ENCODE peak calls at places on chromosomes 1 and 21, in four cellular contexts. Y, A, Q and P are unnamed samples.

GRCh38 chr1:166676981-166677380 is 162.3 kb upstream of the POGK start:
- DNase-seq in A (no peak), Q (no peak), Y (no peak), P (no peak)

GRCh38 chr1:41404308-41404755 is 43.1 kb downstream of the FOXO6 start:
- DNase-seq in A (no peak), Y (no peak), Q (peak), P (peak)

GRCh38 chr1:206663832-206664652 is 20.7 kb upstream of the MAPKAPK2 start:
- DNase-seq in Q (peak), A (peak), Y (no peak), P (peak)

GRCh38 chr21:44907966-44908364 is 12.7 kb downstream of the ITGB2 start:
- DNase-seq in A (no peak), Y (no peak), Q (no peak), P (no peak)

GRCh38 chr21:44917446-44918106 is 3.1 kb downstream of the ITGB2 start:
- DNase-seq in A (no peak), Y (no peak), Q (no peak), P (no peak)

GRCh38 chr1:228344631-228345072 is 62.0 kb downstream of the TRIM11 start:
- DNase-seq in Q (no peak), Y (no peak), A (no peak), P (no peak)

GRCh38 chr1:109535971-109536491 is 3.6 kb upstream of the GPR61 start:
- DNase-seq in Q (no peak), Y (no peak), A (no peak), P (no peak)

GRCh38 chr1:206060840-206061239 is 7.9 kb downstream of the RHEX start:
- DNase-seq in A (no peak), Q (no peak), Y (no peak), P (no peak)

GRCh38 chr1:89633103-89633744 is at the start of gene LRRC8C:
- DNase-seq in Y (no peak), A (peak), Q (peak), P (peak)

GRCh38 chr1:31568895-31569655 is 7.2 kb upstream of the TINAGL1 start:
- DNase-seq in Q (no peak), Y (no peak), A (no peak), P (no peak)

GRCh38 chr1:53048960-53049573 is 12.9 kb upstream of the PODN start:
- DNase-seq in Y (no peak), Q (no peak), A (no peak), P (no peak)

GRCh38 chr21:27298465-27298864 is 331.6 kb upstream of the ADAMTS5 start:
- DNase-seq in Q (no peak), A (no peak), Y (no peak), P (no peak)

GRCh38 chr1:110207831-110208230 is 2.3 kb upstream of the KCNC4 start:
- DNase-seq in A (peak), Q (peak), Y (no peak), P (peak)

GRCh38 chr1:167500283-167500860 is 18.0 kb downstream of the CD247 start:
- DNase-seq in A (no peak), Y (no peak), Q (no peak), P (no peak)

GRCh38 chr1:108007070-108007469 is 42.1 kb upstream of the VAV3 start:
- DNase-seq in Q (no peak), A (no peak), Y (no peak), P (no peak)

GRCh38 chr1:151839457-151840409 is at the start of gene C2CD4D:
- DNase-seq in Q (no peak), Y (no peak), A (no peak), P (peak)
- H3K4me3 ChIP-seq in Q (no peak), Y (peak), A (peak), P (peak)

GRCh38 chr1:74763714-74764301 is 30.9 kb downstream of the TYW3 start:
- DNase-seq in A (peak), Q (no peak), Y (no peak), P (no peak)

GRCh38 chr1:74767490-74767889 is 34.5 kb downstream of the TYW3 start:
- DNase-seq in Q (no peak), Y (no peak), A (peak), P (peak)

GRCh38 chr1:74771913-74772515 is 39.1 kb downstream of the TYW3 start:
- DNase-seq in A (peak), Q (peak), Y (peak), P (peak)

DNA sequence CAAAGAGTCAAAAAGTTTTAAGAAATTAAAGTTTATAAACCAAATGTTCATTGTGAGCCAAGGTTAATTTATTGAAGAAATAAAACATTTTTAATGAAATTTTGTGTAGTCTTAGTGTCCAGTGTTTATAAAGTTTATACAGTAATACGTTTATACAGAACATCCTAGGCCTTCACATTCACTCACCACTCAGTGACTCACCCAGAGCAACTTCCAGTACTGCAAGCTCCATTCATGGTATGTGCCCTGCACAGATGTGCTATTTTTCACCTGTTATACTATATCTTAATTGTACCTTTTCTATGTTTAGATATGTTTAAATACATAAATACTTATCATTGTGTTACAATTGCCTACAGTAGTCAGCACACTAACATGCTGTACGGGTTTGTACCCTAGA is 33.6 kb downstream of the TYW3 start:
- DNase-seq in Y (no peak), Q (no peak), A (peak), P (no peak)
- H3K4me3 ChIP-seq in Y (no peak), Q (no peak), A (no peak), P (no peak)

GRCh38 chr1:78650114-78650513 is 483 bp downstream of the IFI44 start:
- DNase-seq in Q (peak), Y (no peak), A (no peak), P (no peak)
- H3K4me3 ChIP-seq in Q (peak), Y (no peak), A (no peak), P (no peak)

GRCh38 chr1:234309243-234309597 is 64.0 kb upstream of the COA6 start:
- DNase-seq in A (no peak), Y (no peak), Q (no peak), P (no peak)
- H3K4me3 ChIP-seq in A (no peak), Y (no peak), Q (no peak), P (no peak)

GRCh38 chr1:235968837-235969236 is 96.1 kb downstream of the NID1 start:
- DNase-seq in Y (no peak), A (no peak), Q (no peak), P (no peak)

GRCh38 chr1:235974616-235975015 is 90.3 kb downstream of the NID1 start:
- DNase-seq in Q (no peak), Y (no peak), A (peak), P (no peak)

GRCh38 chr1:235972316-235973090 is 92.4 kb downstream of the NID1 start:
- DNase-seq in Y (no peak), Q (no peak), A (peak), P (no peak)

GRCh38 chr1:235971020-235971419 is 93.9 kb downstream of the NID1 start:
- DNase-seq in Y (no peak), A (no peak), Q (no peak), P (no peak)

DNA sequence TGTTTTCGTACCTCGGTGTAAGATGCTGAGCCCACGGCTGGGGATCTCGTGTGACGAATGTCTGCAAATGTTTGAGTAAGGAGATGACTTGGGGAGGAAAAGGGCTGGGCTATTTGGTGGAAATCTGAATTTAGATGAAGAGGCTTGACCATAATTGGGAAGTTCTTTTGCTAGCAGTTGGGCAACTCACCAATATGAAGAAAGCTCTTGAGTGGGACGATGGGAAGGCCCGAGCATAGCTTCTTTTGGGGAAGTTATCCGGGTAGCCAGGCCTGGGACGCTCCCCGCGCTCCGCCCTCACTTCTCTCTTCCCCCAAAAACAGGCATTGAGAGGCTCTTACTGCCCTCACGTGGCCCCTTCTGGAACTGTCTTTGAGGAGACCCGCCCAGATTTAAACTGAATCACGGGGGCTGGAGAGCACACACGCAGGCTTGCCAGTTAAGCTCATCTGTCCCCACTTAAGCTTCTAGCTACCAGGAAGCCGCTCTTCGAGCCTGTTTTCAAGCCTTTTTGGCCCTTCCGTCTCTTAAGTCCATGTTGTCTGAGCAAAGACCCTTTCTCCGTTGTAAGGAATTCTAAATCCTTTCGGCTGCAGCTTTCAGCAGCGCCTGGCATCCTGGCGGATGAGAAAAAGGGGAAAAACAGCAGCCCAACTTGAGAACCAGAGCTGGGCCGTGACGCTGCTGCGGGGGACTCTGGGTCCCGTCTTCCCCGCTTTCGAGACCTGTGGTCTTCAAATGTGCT is 93.1 kb downstream of the NID1 start:
- DNase-seq in Y (peak), A (peak), Q (peak), P (peak)
- H3K4me3 ChIP-seq in Y (peak), A (peak), Q (no peak), P (peak)

DNA sequence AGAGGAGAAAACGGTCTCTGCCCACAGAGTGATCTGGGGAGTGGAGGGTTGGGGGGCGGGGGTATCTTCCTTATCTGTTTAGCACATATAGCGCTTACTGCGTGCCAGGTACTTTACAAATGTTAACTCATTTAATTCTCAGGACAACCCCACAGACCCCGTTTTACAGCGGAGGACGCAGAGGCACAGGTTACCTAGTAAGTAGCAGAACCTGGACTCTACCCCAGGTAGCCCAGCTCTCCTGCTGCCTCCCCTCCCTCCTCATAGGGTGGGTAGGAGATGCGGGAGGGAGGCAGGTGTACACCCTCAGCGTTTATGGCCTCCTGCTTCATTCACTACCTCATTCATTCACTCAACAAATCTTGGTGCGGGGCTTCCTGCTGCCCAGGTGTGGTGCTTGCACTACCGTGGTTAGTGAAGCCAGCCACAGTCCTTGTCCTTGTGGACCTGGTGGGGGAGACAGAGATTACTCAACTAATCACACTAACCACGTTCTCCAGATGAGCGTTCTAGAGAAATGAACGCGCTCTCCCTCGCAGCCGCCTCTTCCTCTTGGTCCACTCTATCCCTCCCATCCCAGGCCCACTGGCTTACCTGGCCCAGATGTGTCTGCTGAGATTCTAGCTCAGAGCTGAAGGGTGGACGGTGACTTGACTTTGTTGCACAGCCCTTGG is 102.0 kb downstream of the IER5 start:
- DNase-seq in Q (no peak), A (no peak), Y (no peak), P (no peak)
- H3K4me3 ChIP-seq in Q (no peak), A (no peak), Y (no peak), P (no peak)

GRCh38 chr1:77975386-77975785 is 3.5 kb downstream of the FUBP1 start:
- DNase-seq in Q (no peak), A (peak), Y (no peak), P (no peak)

GRCh38 chr1:77977989-77978292 is 931 bp downstream of the FUBP1 start:
- DNase-seq in Q (no peak), A (no peak), Y (no peak), P (no peak)

GRCh38 chr1:77978293-77978968 is 441 bp downstream of the FUBP1 start:
- DNase-seq in Q (peak), A (peak), Y (peak), P (peak)

GRCh38 chr1:77975907-77976306 is 3.0 kb downstream of the FUBP1 start:
- DNase-seq in Y (no peak), Q (no peak), A (no peak), P (no peak)

GRCh38 chr1:77976433-77977076 is 2.3 kb downstream of the FUBP1 start:
- DNase-seq in A (no peak), Y (no peak), Q (no peak), P (no peak)
- H3K4me3 ChIP-seq in A (peak), Y (peak), Q (peak), P (no peak)

GRCh38 chr1:59015708-59016107 is 231.9 kb upstream of the JUN start:
- DNase-seq in Q (no peak), Y (no peak), A (peak), P (no peak)

GRCh38 chr1:59013276-59013927 is 229.6 kb upstream of the JUN start:
- DNase-seq in Y (no peak), Q (no peak), A (peak), P (no peak)

GRCh38 chr1:59012378-59012777 is 228.5 kb upstream of the JUN start:
- DNase-seq in A (no peak), Q (no peak), Y (no peak), P (no peak)

GRCh38 chr1:59014827-59015226 is 231.0 kb upstream of the JUN start:
- DNase-seq in Q (no peak), Y (no peak), A (no peak), P (no peak)

DNA sequence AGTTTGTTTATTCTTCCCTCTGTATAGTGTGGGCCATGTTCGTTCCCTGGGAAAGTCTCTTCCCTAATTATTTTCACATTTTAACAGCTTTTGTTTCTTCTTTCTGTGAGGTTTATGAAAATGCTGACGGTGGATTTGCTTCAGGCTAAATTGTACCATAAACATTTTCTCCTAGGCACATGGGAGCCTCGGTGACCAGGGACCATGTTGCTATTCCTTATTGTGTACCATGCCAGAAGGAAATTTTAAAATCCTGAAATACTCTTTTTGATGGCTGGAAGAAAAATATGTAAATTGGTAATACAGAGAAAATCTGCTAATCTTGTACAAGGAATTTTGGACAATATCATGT is 230.1 kb upstream of the JUN start:
- DNase-seq in A (no peak), Y (no peak), Q (no peak), P (no peak)
- H3K4me3 ChIP-seq in A (no peak), Y (no peak), Q (no peak), P (no peak)

GRCh38 chr1:203269654-203270020 is 35.7 kb upstream of the BTG2 start:
- DNase-seq in A (no peak), Q (no peak), Y (no peak), P (no peak)

GRCh38 chr1:203270448-203270847 is 34.9 kb upstream of the BTG2 start:
- DNase-seq in Y (no peak), A (no peak), Q (no peak), P (no peak)

GRCh38 chr1:203267912-203268311 is 37.4 kb upstream of the BTG2 start:
- DNase-seq in A (no peak), Y (no peak), Q (no peak), P (no peak)

GRCh38 chr1:203267347-203267846 is 37.9 kb upstream of the BTG2 start:
- DNase-seq in A (peak), Q (peak), Y (peak), P (peak)

DNA sequence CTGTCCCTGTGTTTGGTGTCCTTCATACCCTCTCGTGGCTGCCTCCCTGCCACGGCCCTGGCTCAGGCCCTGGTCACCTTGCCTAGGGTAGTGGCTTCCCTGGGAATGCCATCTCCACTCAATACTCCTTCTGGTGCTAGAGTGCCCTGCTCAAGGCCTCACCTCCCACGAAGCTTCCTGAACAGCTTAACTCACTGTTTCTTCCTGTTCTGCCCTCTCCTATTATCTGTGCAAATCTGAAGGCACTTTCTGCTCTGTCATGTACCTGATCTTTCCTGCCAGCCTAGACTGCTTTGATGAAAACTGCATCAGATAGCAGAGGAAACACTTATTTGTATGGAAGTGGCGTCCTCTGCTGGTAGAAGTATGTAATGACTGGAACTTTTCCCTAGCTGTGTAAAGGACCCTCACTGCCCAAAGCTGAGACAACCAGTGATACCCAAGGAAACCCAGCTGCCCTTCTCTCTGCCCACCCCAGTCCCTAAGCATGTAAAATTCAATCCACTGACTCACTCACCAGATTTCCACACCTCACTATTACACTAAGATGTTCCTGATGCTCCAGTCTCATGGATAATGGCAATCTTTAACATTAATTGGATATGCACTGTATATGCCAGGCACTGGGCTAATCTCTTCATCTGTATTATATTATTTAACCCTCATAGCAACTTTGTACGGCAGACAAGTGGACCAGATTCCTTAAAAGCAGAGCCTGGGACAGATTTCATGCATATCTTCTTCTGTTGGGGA is 36.2 kb upstream of the BTG2 start:
- DNase-seq in Q (peak), A (peak), Y (no peak), P (peak)
- H3K4me3 ChIP-seq in Q (no peak), A (no peak), Y (no peak), P (no peak)

DNA sequence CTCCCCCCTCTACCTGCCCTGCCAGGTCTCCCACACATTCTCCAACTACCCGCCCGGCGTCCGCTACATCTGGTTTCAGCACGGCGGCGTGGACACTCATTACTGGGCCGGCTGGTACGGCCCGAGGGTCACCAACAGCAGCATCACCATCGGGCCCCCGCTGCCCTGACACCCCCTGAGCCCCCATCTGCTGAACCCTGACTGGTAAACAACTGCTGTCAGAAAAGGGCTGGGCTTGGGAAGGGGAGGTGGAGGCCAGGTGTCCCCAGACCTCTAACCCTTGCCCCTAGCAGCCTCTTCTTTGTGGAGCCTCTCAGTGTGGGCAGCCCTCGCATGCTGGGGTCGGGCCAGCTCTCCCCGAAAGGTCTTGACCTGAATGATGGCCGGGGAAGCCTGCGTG is 2.9 kb upstream of the FBXO6 start:
- DNase-seq in Q (no peak), Y (no peak), A (no peak), P (no peak)
- H3K4me3 ChIP-seq in Q (no peak), Y (no peak), A (no peak), P (no peak)